ENCODE peak calls at places on chromosomes 1 and 21, in four cellular contexts. E is fibroblast of mammary gland, Q is colonic mucosa, B is IMR-90. H is an unnamed sample.

GRCh38 chr1:115879977-115880376 is 39.1 kb upstream of the NHLH2 start:
- DNase-seq in E (no peak), Q (no peak), B (no peak), H (no peak)

GRCh38 chr1:113118266-113118665 is 45.3 kb downstream of the LRIG2 start:
- DNase-seq in E (peak; percentile 57), Q (no peak), B (peak; percentile 33), H (no peak)

GRCh38 chr1:8043621-8044020 is 17.5 kb upstream of the ERRFI1 start:
- DNase-seq in E (no peak), Q (no peak), B (no peak), H (no peak)

GRCh38 chr1:27004471-27005165 is 8.0 kb downstream of the TENT5B start:
- DNase-seq in E (peak; percentile 77), Q (no peak), B (peak; percentile 67), H (peak; percentile 42)

GRCh38 chr21:39900491-39900890 is 33.3 kb downstream of the PCP4 start:
- DNase-seq in E (no peak), Q (no peak), B (no peak), H (no peak)

GRCh38 chr1:66478116-66478515 is 55.8 kb upstream of the SGIP1 start:
- DNase-seq in E (peak; percentile 83), Q (no peak), B (peak; percentile 54), H (peak; percentile 93)

GRCh38 chr1:243748706-243749283 is 101.2 kb downstream of the AKT3 start:
- DNase-seq in E (peak; percentile 87), Q (no peak), B (peak; percentile 88), H (peak; percentile 76)

GRCh38 chr21:45552696-45553391 is 10.6 kb upstream of the SLC19A1 start:
- DNase-seq in E (no peak), Q (no peak), B (no peak), H (no peak)

GRCh38 chr1:93616996-93617669 is 64.5 kb downstream of the BCAR3 start:
- DNase-seq in E (no peak), Q (peak; percentile 61), B (no peak), H (no peak)

GRCh38 chr1:3669971-3670431 is 17.7 kb downstream of the TP73 start:
- DNase-seq in E (no peak), Q (no peak), B (no peak), H (no peak)

GRCh38 chr21:34042735-34043134 is 30.6 kb upstream of the MRPS6 start:
- DNase-seq in E (no peak), Q (no peak), B (no peak), H (no peak)

DNA sequence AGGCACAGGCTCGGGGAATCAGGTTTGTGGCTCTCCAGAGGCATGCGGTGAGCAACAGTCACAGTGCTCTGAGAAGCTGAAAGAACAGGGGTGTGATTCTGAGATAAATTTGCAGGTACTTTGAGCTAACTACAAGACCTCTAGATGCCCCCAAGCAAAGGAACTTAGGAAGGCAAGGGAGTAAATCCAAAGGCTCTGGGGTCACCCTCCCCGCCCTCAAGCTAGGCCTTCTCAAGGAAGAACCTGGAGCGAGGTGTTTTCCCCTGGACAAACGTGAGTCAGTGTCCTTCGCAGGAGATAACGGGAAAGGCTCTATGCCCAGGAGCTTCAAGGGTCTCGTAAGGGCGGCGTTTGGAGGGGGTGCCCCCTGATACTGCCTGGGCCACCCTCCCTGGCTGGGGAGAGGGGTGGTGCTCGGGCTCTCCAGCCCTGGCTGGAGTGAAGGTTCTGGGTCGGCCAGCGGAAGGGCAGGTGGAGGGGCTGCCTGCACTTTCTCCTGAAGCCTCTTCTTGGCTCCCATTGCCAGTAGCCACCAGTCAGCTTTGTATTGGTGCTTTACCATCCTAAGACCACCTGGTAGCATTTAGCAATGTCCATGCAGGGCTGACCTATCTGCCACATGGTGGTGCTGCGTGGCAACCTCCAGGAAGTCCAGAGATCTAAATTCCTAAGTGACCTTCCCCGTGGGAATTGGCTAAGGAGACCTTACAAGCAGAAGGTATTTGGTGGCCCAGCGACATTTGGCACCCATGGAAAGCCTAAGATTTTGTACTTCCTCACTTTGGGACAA is 44.0 kb downstream of the GPR161 start:
- DNase-seq in E (peak; percentile 38), Q (peak; percentile 20), B (no peak), H (peak; percentile 11)
- TF ChIP-seq CTCF in E (no peak), Q (no peak), B (peak; percentile 30), H (peak; percentile 59)

GRCh38 chr1:12275370-12275769 is 45.5 kb downstream of the VPS13D start:
- DNase-seq in E (peak; percentile 28), Q (peak; percentile 36), B (no peak), H (no peak)
- TF ChIP-seq CTCF in E (peak; percentile 78), Q (peak; percentile 45), B (peak; percentile 59), H (peak; percentile 87)

GRCh38 chr1:153155542-153155941 is 4.9 kb upstream of the SPRR2G start:
- DNase-seq in E (no peak), Q (no peak), B (no peak), H (no peak)
- TF ChIP-seq CTCF in E (no peak), Q (no peak), B (no peak), H (no peak)

GRCh38 chr1:165075725-165076370 is 280.7 kb downstream of the LMX1A start:
- DNase-seq in E (peak; percentile 41), Q (no peak), B (peak; percentile 13), H (peak; percentile 49)
- TF ChIP-seq CTCF in E (peak; percentile 74), Q (peak; percentile 27), B (peak; percentile 49), H (peak; percentile 83)

DNA sequence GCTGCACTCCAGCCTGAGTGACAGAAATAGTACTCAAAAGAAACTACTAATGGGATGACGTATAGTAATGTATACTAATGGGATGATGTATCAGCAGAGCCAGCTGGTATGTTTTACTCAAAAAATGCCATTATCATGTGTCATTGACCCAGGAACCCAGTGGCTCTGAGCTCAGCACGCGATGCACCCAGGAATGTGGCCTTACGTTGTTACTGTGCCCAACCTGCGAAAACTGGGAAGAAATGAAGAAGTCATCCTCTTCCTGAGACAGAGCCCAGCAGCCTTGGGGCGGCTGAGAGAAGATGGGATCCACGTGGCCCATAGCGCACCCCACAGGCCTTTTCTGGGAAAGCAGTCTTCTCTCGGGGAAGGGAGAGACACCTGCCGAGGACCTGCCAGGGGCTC is 8.8 kb downstream of the UBE2J2 start:
- DNase-seq in E (peak; percentile 98), Q (no peak), B (peak; percentile 100), H (peak; percentile 100)
- TF ChIP-seq CTCF in E (peak; percentile 54), Q (no peak), B (peak; percentile 72), H (peak; percentile 77)

H was measured in HFFc6.